ENCODE peak calls at places on chromosomes 4 and X, in eight cellular contexts. I is CD4-positive, alpha-beta T cell; S is T-cell; F is right lobe of liver; X is EL; Y is GM12865; L is GDM1; J is activated B cell treated with CpG ODN at 0.5 μM for 24 hours. P is an unnamed sample.

GRCh38 chr4:12881945-12882589 is 602.1 kb downstream of the RAB28 start:
- DNase-seq in I (no peak), S (no peak), F (no peak), X (no peak), Y (no peak), L (no peak), J (no peak), P (no peak)

GRCh38 chr4:78293841-78294301 is 236.7 kb downstream of the FRAS1 start:
- DNase-seq in I (no peak), S (no peak), F (no peak), X (peak), Y (no peak), L (no peak), J (no peak), P (no peak)

GRCh38 chr4:119665718-119666117 is 37.1 kb upstream of the PDE5A start:
- DNase-seq in I (no peak), S (no peak), F (no peak), X (no peak), Y (no peak), L (no peak), J (no peak), P (no peak)

GRCh38 chr4:182778222-182778982 is 138.8 kb downstream of the DCTD start:
- DNase-seq in I (no peak), S (no peak), F (no peak), X (peak), Y (no peak), L (no peak), J (no peak), P (no peak)

GRCh38 chr4:42460043-42460442 is 62.8 kb downstream of the SHISA3 start:
- DNase-seq in I (no peak), S (no peak), F (no peak), X (no peak), Y (peak), L (no peak), J (no peak), P (no peak)

GRCh38 chrX:1443496-1444075 is 9.1 kb downstream of the ASMTL start:
- DNase-seq in I (no peak), S (no peak), F (peak), X (no peak), Y (no peak), L (no peak), J (no peak), P (no peak)

GRCh38 chr4:48315728-48316630 is 25.4 kb upstream of the SLAIN2 start:
- DNase-seq in I (no peak), S (no peak), F (no peak), X (peak), Y (peak), L (peak), J (no peak), P (no peak)

GRCh38 chr4:93897559-93897958 is 69.0 kb downstream of the ATOH1 start:
- DNase-seq in I (no peak), S (no peak), F (no peak), X (peak), Y (peak), L (no peak), J (no peak), P (peak)

P was measured in KG1.